ENCODE peak calls at places on chromosomes 6 and 20, in nine cellular contexts. P is stimulated activated CD4-positive, alpha-beta T cell treated with anti-CD3 and anti-CD28 coated beads, Interleukin-1b, Interleukin-23, amount 100 ng/mL, for 24 hours; Z is tibial artery; H is retina; Y is HCT116; J is body of pancreas; E is KBM-7; T is neural progenitor cell; B is activated naive CD8-positive, alpha-beta T cell treated with anti-CD3 and anti-CD28 coated beads for 36 hours. A is an unnamed sample.

GRCh38 chr6:158604048-158604406 is 40.5 kb downstream of the DYNLT1 start:
- DNase-seq in H (no peak), Y (no peak), J (no peak), B (no peak), P (no peak), E (no peak), Z (no peak), T (no peak), A (no peak)

GRCh38 chr20:22576273-22576672 is 8.1 kb downstream of the FOXA2 start:
- DNase-seq in P (no peak), H (peak; percentile 38), E (no peak), B (no peak), Z (no peak), J (peak; percentile 46), Y (no peak), T (no peak), A (no peak)

GRCh38 chr6:36735110-36735971 is 37.7 kb downstream of the RAB44 start:
- DNase-seq in Z (peak; percentile 94), E (no peak), T (no peak), J (peak; percentile 66), B (peak; percentile 27), Y (no peak), P (no peak), H (no peak), A (no peak)

GRCh38 chr6:70163795-70164194 is 139.1 kb downstream of the COL9A1 start:
- DNase-seq in B (no peak), H (no peak), J (no peak), P (no peak), E (no peak), Y (no peak), T (no peak), Z (no peak), A (no peak)

GRCh38 chr20:11777861-11778570 is 139.7 kb upstream of the BTBD3 start:
- DNase-seq in Z (no peak), P (no peak), Y (no peak), T (no peak), B (no peak), H (no peak), E (no peak), J (no peak), A (no peak)

GRCh38 chr20:21064924-21065323 is 41.2 kb downstream of the LINC00237 start:
- DNase-seq in T (no peak), E (no peak), H (no peak), B (no peak), P (no peak), J (no peak), Y (no peak), Z (no peak), A (no peak)

GRCh38 chr6:62891065-62891647 is 320.1 kb upstream of the FKBP1C start:
- DNase-seq in J (no peak), Z (no peak), E (peak; percentile 19), B (no peak), H (no peak), P (no peak), Y (no peak), T (peak; percentile 24), A (peak; percentile 11)

GRCh38 chr6:96016781-96017180 is 1.0 kb downstream of the FUT9 start:
- DNase-seq in E (no peak), T (no peak), Z (no peak), J (no peak), B (no peak), P (no peak), Y (no peak), H (no peak), A (no peak)